ENCODE peak calls at places on chromosomes 11 and 22, in ten cellular contexts. One of them, this sample, is unnamed. For H3K36me3, the result is how much of the 10 kb centered on the place peaks cover.

GRCh38 chr22:27252282-27253049 is 549.1 kb downstream of the MN1 start:
- DNase-seq in GM23338: no peak
- DNase-seq in fibroblast of lung: peak
- DNase-seq in hepatocyte: peak
- DNase-seq in PC-3: peak
- DNase-seq in IMR-90: peak
- DNase-seq in OCI-LY7: no peak
- DNase-seq in SK-N-SH: no peak
- DNase-seq in GM23248: peak
- DNase-seq in mammary epithelial cell: peak
- DNase-seq in this sample: no peak

GRCh38 chr22:37193629-37194191 is 5.7 kb upstream of the C1QTNF6 start:
- DNase-seq in GM23338: no peak
- DNase-seq in fibroblast of lung: peak
- DNase-seq in hepatocyte: no peak
- DNase-seq in PC-3: no peak
- DNase-seq in IMR-90: peak
- DNase-seq in OCI-LY7: no peak
- DNase-seq in SK-N-SH: no peak
- DNase-seq in GM23248: no peak
- DNase-seq in mammary epithelial cell: peak
- DNase-seq in this sample: no peak

GRCh38 chr22:34975721-34976120 is 90.2 kb upstream of the ISX start:
- DNase-seq in GM23338: peak
- DNase-seq in fibroblast of lung: no peak
- DNase-seq in hepatocyte: no peak
- DNase-seq in PC-3: peak
- DNase-seq in IMR-90: no peak
- DNase-seq in OCI-LY7: peak
- DNase-seq in SK-N-SH: no peak
- DNase-seq in GM23248: no peak
- DNase-seq in mammary epithelial cell: peak
- DNase-seq in this sample: no peak

GRCh38 chr11:113888848-113889247 is 13.5 kb upstream of the USP28 start:
- DNase-seq in GM23338: no peak
- DNase-seq in fibroblast of lung: no peak
- DNase-seq in hepatocyte: no peak
- DNase-seq in PC-3: no peak
- DNase-seq in IMR-90: no peak
- DNase-seq in OCI-LY7: no peak
- DNase-seq in SK-N-SH: no peak
- DNase-seq in GM23248: no peak
- DNase-seq in mammary epithelial cell: no peak
- DNase-seq in this sample: no peak

GRCh38 chr11:113644605-113645004 is 61.5 kb downstream of the TMPRSS5 start:
- DNase-seq in GM23338: no peak
- DNase-seq in fibroblast of lung: no peak
- DNase-seq in hepatocyte: no peak
- DNase-seq in PC-3: no peak
- DNase-seq in IMR-90: no peak
- DNase-seq in OCI-LY7: no peak
- DNase-seq in SK-N-SH: peak
- DNase-seq in GM23248: no peak
- DNase-seq in mammary epithelial cell: no peak
- DNase-seq in this sample: no peak

GRCh38 chr11:85718991-85719807 is 33.2 kb upstream of the CCDC89 start:
- DNase-seq in GM23338: peak
- DNase-seq in fibroblast of lung: peak
- DNase-seq in hepatocyte: peak
- DNase-seq in PC-3: peak
- DNase-seq in IMR-90: peak
- DNase-seq in OCI-LY7: no peak
- DNase-seq in SK-N-SH: no peak
- DNase-seq in GM23248: peak
- DNase-seq in mammary epithelial cell: peak
- DNase-seq in this sample: peak

GRCh38 chr22:32964411-32965057 is 93.6 kb downstream of the SYN3 start:
- DNase-seq in GM23338: no peak
- DNase-seq in fibroblast of lung: no peak
- DNase-seq in hepatocyte: no peak
- DNase-seq in PC-3: no peak
- DNase-seq in IMR-90: no peak
- DNase-seq in OCI-LY7: no peak
- DNase-seq in SK-N-SH: no peak
- DNase-seq in GM23248: no peak
- DNase-seq in mammary epithelial cell: peak
- DNase-seq in this sample: no peak

GRCh38 chr11:45899448-45900174 is 7.5 kb downstream of the FREY1 start:
- DNase-seq in GM23338: peak
- DNase-seq in fibroblast of lung: peak
- DNase-seq in hepatocyte: peak
- DNase-seq in PC-3: peak
- DNase-seq in IMR-90: peak
- DNase-seq in OCI-LY7: peak
- DNase-seq in SK-N-SH: peak
- DNase-seq in GM23248: peak
- DNase-seq in mammary epithelial cell: peak
- DNase-seq in this sample: peak

DNA sequence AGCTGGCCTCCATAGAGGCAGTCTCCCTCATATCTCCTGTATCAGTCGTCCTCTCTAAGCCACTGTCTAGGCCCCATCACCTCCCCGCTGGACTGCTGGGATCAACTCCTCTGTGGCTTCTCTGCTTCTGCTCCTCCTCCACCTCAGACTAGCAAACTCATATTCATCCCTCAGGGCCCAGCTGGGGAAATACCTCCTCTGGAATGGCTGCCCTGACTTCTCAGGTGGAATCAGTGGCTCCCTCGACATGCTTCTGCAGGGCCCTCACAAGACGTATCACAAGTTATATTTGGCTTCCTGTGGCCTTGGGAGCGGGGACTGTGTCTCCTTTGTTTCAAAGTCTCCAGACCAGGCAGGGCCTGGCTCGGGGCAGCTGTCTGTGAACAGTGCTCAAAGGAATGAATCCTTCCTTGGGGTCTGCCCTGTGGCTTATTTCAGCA is 10.0 kb downstream of the SLC29A2 start:
- DNase-seq in GM23338: no peak
- DNase-seq in fibroblast of lung: no peak
- DNase-seq in hepatocyte: peak
- DNase-seq in PC-3: no peak
- DNase-seq in IMR-90: no peak
- DNase-seq in OCI-LY7: no peak
- DNase-seq in SK-N-SH: no peak
- DNase-seq in GM23248: no peak
- DNase-seq in mammary epithelial cell: no peak
- DNase-seq in this sample: no peak
- H2AFZ ChIP-seq in GM23338: no peak
- H2AFZ ChIP-seq in fibroblast of lung: no peak
- H2AFZ ChIP-seq in hepatocyte: no peak
- H2AFZ ChIP-seq in PC-3: no peak
- H2AFZ ChIP-seq in IMR-90: no peak
- H2AFZ ChIP-seq in OCI-LY7: no peak
- H2AFZ ChIP-seq in SK-N-SH: no peak
- H2AFZ ChIP-seq in GM23248: no peak
- H2AFZ ChIP-seq in mammary epithelial cell: no peak
- H2AFZ ChIP-seq in this sample: no peak

GRCh38 chr11:36268337-36268931 is 20.8 kb downstream of the COMMD9 start:
- DNase-seq in GM23338: no peak
- DNase-seq in fibroblast of lung: no peak
- DNase-seq in hepatocyte: no peak
- DNase-seq in PC-3: no peak
- DNase-seq in IMR-90: no peak
- DNase-seq in OCI-LY7: no peak
- DNase-seq in SK-N-SH: no peak
- DNase-seq in GM23248: no peak
- DNase-seq in mammary epithelial cell: no peak
- DNase-seq in this sample: no peak

GRCh38 chr11:36278531-36279245 is 10.5 kb downstream of the COMMD9 start:
- DNase-seq in GM23338: peak
- DNase-seq in fibroblast of lung: peak
- DNase-seq in hepatocyte: no peak
- DNase-seq in PC-3: no peak
- DNase-seq in IMR-90: peak
- DNase-seq in OCI-LY7: no peak
- DNase-seq in SK-N-SH: no peak
- DNase-seq in GM23248: no peak
- DNase-seq in mammary epithelial cell: no peak
- DNase-seq in this sample: no peak

GRCh38 chr11:36271794-36272409 is 17.3 kb downstream of the COMMD9 start:
- DNase-seq in GM23338: no peak
- DNase-seq in fibroblast of lung: no peak
- DNase-seq in hepatocyte: no peak
- DNase-seq in PC-3: peak
- DNase-seq in IMR-90: no peak
- DNase-seq in OCI-LY7: no peak
- DNase-seq in SK-N-SH: no peak
- DNase-seq in GM23248: no peak
- DNase-seq in mammary epithelial cell: no peak
- DNase-seq in this sample: no peak

GRCh38 chr11:36273110-36273509 is 16.1 kb downstream of the COMMD9 start:
- DNase-seq in GM23338: no peak
- DNase-seq in fibroblast of lung: no peak
- DNase-seq in hepatocyte: no peak
- DNase-seq in PC-3: no peak
- DNase-seq in IMR-90: no peak
- DNase-seq in OCI-LY7: no peak
- DNase-seq in SK-N-SH: no peak
- DNase-seq in GM23248: no peak
- DNase-seq in mammary epithelial cell: no peak
- DNase-seq in this sample: no peak
- H3K36me3 ChIP-seq in GM23338: under half
- H3K36me3 ChIP-seq in fibroblast of lung: under half
- H3K36me3 ChIP-seq in hepatocyte: under half
- H3K36me3 ChIP-seq in PC-3: under half
- H3K36me3 ChIP-seq in IMR-90: under half
- H3K36me3 ChIP-seq in OCI-LY7: under half
- H3K36me3 ChIP-seq in SK-N-SH: under half
- H3K36me3 ChIP-seq in GM23248: under half
- H3K36me3 ChIP-seq in mammary epithelial cell: under half
- H3K36me3 ChIP-seq in this sample: under half

GRCh38 chr11:22192289-22192641 is 620 bp upstream of the ANO5 start:
- DNase-seq in GM23338: peak
- DNase-seq in fibroblast of lung: peak
- DNase-seq in hepatocyte: peak
- DNase-seq in PC-3: no peak
- DNase-seq in IMR-90: no peak
- DNase-seq in OCI-LY7: no peak
- DNase-seq in SK-N-SH: peak
- DNase-seq in GM23248: no peak
- DNase-seq in mammary epithelial cell: no peak
- DNase-seq in this sample: no peak
- H2AFZ ChIP-seq in GM23338: peak
- H2AFZ ChIP-seq in fibroblast of lung: peak
- H2AFZ ChIP-seq in hepatocyte: peak
- H2AFZ ChIP-seq in PC-3: no peak
- H2AFZ ChIP-seq in IMR-90: peak
- H2AFZ ChIP-seq in OCI-LY7: no peak
- H2AFZ ChIP-seq in SK-N-SH: peak
- H2AFZ ChIP-seq in GM23248: peak
- H2AFZ ChIP-seq in mammary epithelial cell: peak
- H2AFZ ChIP-seq in this sample: no peak

GRCh38 chr11:111715142-111715816 is 50.9 kb downstream of the PPP2R1B start:
- DNase-seq in GM23338: no peak
- DNase-seq in fibroblast of lung: no peak
- DNase-seq in hepatocyte: no peak
- DNase-seq in PC-3: no peak
- DNase-seq in IMR-90: no peak
- DNase-seq in OCI-LY7: peak
- DNase-seq in SK-N-SH: no peak
- DNase-seq in GM23248: no peak
- DNase-seq in mammary epithelial cell: no peak
- DNase-seq in this sample: no peak

GRCh38 chr11:111718436-111719325 is 47.5 kb downstream of the PPP2R1B start:
- DNase-seq in GM23338: no peak
- DNase-seq in fibroblast of lung: peak
- DNase-seq in hepatocyte: peak
- DNase-seq in PC-3: peak
- DNase-seq in IMR-90: peak
- DNase-seq in OCI-LY7: no peak
- DNase-seq in SK-N-SH: no peak
- DNase-seq in GM23248: peak
- DNase-seq in mammary epithelial cell: peak
- DNase-seq in this sample: no peak

GRCh38 chr11:111719379-111719778 is 46.8 kb downstream of the PPP2R1B start:
- DNase-seq in GM23338: no peak
- DNase-seq in fibroblast of lung: peak
- DNase-seq in hepatocyte: no peak
- DNase-seq in PC-3: peak
- DNase-seq in IMR-90: peak
- DNase-seq in OCI-LY7: no peak
- DNase-seq in SK-N-SH: no peak
- DNase-seq in GM23248: peak
- DNase-seq in mammary epithelial cell: peak
- DNase-seq in this sample: no peak

GRCh38 chr11:111714522-111714921 is 51.7 kb downstream of the PPP2R1B start:
- DNase-seq in GM23338: no peak
- DNase-seq in fibroblast of lung: no peak
- DNase-seq in hepatocyte: no peak
- DNase-seq in PC-3: no peak
- DNase-seq in IMR-90: no peak
- DNase-seq in OCI-LY7: peak
- DNase-seq in SK-N-SH: no peak
- DNase-seq in GM23248: no peak
- DNase-seq in mammary epithelial cell: no peak
- DNase-seq in this sample: no peak
- H3K36me3 ChIP-seq in GM23338: under half
- H3K36me3 ChIP-seq in fibroblast of lung: under half
- H3K36me3 ChIP-seq in hepatocyte: under half
- H3K36me3 ChIP-seq in PC-3: under half
- H3K36me3 ChIP-seq in IMR-90: under half
- H3K36me3 ChIP-seq in OCI-LY7: half or more
- H3K36me3 ChIP-seq in SK-N-SH: under half
- H3K36me3 ChIP-seq in GM23248: under half
- H3K36me3 ChIP-seq in mammary epithelial cell: under half
- H3K36me3 ChIP-seq in this sample: under half

GRCh38 chr22:30268331-30268730 is 1.7 kb upstream of the OSM start:
- DNase-seq in GM23338: no peak
- DNase-seq in fibroblast of lung: no peak
- DNase-seq in hepatocyte: no peak
- DNase-seq in PC-3: no peak
- DNase-seq in IMR-90: no peak
- DNase-seq in OCI-LY7: no peak
- DNase-seq in SK-N-SH: no peak
- DNase-seq in GM23248: no peak
- DNase-seq in mammary epithelial cell: no peak
- DNase-seq in this sample: no peak
- H2AFZ ChIP-seq in GM23338: no peak
- H2AFZ ChIP-seq in fibroblast of lung: no peak
- H2AFZ ChIP-seq in hepatocyte: no peak
- H2AFZ ChIP-seq in PC-3: no peak
- H2AFZ ChIP-seq in IMR-90: no peak
- H2AFZ ChIP-seq in OCI-LY7: no peak
- H2AFZ ChIP-seq in SK-N-SH: no peak
- H2AFZ ChIP-seq in GM23248: no peak
- H2AFZ ChIP-seq in mammary epithelial cell: no peak
- H2AFZ ChIP-seq in this sample: no peak

This sample was measured in keratinocyte.